ENCODE peak calls at places on chromosome 6, in four cellular contexts. N is HS-27A; A is AG10803; F is effector memory CD4-positive, alpha-beta T cell. P is an unnamed sample.

GRCh38 chr6:44471271-44471981 is 83.9 kb downstream of the CDC5L start:
- DNase-seq in N (no peak), A (no peak), F (no peak), P (no peak)

GRCh38 chr6:169340395-169340794 is 86.7 kb upstream of the THBS2 start:
- DNase-seq in A (peak), N (no peak), F (no peak), P (no peak)

GRCh38 chr6:134508862-134509498 is 191.1 kb upstream of the SGK1 start:
- DNase-seq in A (no peak), N (no peak), F (no peak), P (no peak)

GRCh38 chr6:154932562-154933027 is 62.5 kb upstream of the TIAM2 start:
- DNase-seq in A (peak), F (no peak), N (no peak), P (no peak)

GRCh38 chr6:51077967-51078518 is 259.4 kb downstream of the TFAP2B start:
- DNase-seq in A (no peak), N (no peak), F (no peak), P (no peak)

GRCh38 chr6:79453558-79454042 is 83.6 kb downstream of the LCA5 start:
- DNase-seq in F (no peak), A (peak), N (no peak), P (no peak)

GRCh38 chr6:30227763-30228487 is 14.7 kb upstream of the TRIM26 start:
- DNase-seq in A (no peak), F (no peak), N (no peak), P (peak)

GRCh38 chr6:7479801-7480266 is 61.6 kb upstream of the DSP start:
- DNase-seq in F (no peak), A (peak), N (no peak), P (no peak)

GRCh38 chr6:128885381-128885780 is 2.4 kb downstream of the LAMA2 start:
- DNase-seq in N (no peak), A (no peak), F (no peak), P (no peak)

GRCh38 chr6:136719280-136720044 is 72.8 kb downstream of the MAP3K5 start:
- DNase-seq in N (no peak), A (peak), F (no peak), P (no peak)

GRCh38 chr6:21023210-21023609 is 489.0 kb downstream of the CDKAL1 start:
- DNase-seq in A (no peak), F (no peak), N (no peak), P (no peak)

GRCh38 chr6:36743538-36744441 is 46.2 kb downstream of the RAB44 start:
- DNase-seq in A (no peak), F (no peak), N (no peak), P (no peak)

GRCh38 chr6:124164363-124164762 is 360.7 kb downstream of the NKAIN2 start:
- DNase-seq in F (no peak), N (no peak), A (no peak), P (no peak)

GRCh38 chr6:139152088-139152891 is 17.4 kb downstream of the HECA start:
- DNase-seq in F (no peak), A (no peak), N (no peak), P (no peak)